ENCODE peak calls at places on chromosome 14, in seven cellular contexts. One of them, this sample, is unnamed.

GRCh38 chr14:61586539-61587396 is 108.5 kb upstream of the HIF1A start:
- DNase-seq in suprapubic skin: no peak
- DNase-seq in stomach: no peak
- DNase-seq in sigmoid colon: no peak
- DNase-seq in prostate gland: no peak
- DNase-seq in K562: no peak
- DNase-seq in H1: no peak
- DNase-seq in this sample: no peak

GRCh38 chr14:75561013-75561432 is 17.4 kb upstream of the FLVCR2 start:
- DNase-seq in H1: peak; percentile 79
- DNase-seq in sigmoid colon: peak; percentile 73
- DNase-seq in stomach: peak; percentile 89
- DNase-seq in prostate gland: peak; percentile 90
- DNase-seq in suprapubic skin: no peak
- DNase-seq in K562: peak; percentile 81
- DNase-seq in this sample: peak; percentile 87

GRCh38 chr14:67984274-67984673 is 164.7 kb downstream of the RAD51B start:
- DNase-seq in sigmoid colon: no peak
- DNase-seq in prostate gland: no peak
- DNase-seq in suprapubic skin: no peak
- DNase-seq in H1: no peak
- DNase-seq in stomach: no peak
- DNase-seq in K562: no peak
- DNase-seq in this sample: no peak

GRCh38 chr14:103334644-103335603 is 887 bp downstream of the EIF5 start:
- DNase-seq in prostate gland: peak; percentile 55
- DNase-seq in K562: peak; percentile 72
- DNase-seq in stomach: peak; percentile 76
- DNase-seq in H1: no peak
- DNase-seq in suprapubic skin: peak; percentile 88
- DNase-seq in sigmoid colon: peak; percentile 83
- DNase-seq in this sample: peak; percentile 95

GRCh38 chr14:55721353-55721752 is 141.3 kb downstream of the KTN1 start:
- DNase-seq in suprapubic skin: no peak
- DNase-seq in H1: no peak
- DNase-seq in K562: no peak
- DNase-seq in sigmoid colon: no peak
- DNase-seq in stomach: no peak
- DNase-seq in prostate gland: no peak
- DNase-seq in this sample: no peak

GRCh38 chr14:34722723-34723545 is 8.5 kb upstream of the CFL2 start:
- DNase-seq in suprapubic skin: no peak
- DNase-seq in stomach: peak; percentile 32
- DNase-seq in H1: no peak
- DNase-seq in K562: peak; percentile 37
- DNase-seq in prostate gland: peak; percentile 35
- DNase-seq in sigmoid colon: peak; percentile 67
- DNase-seq in this sample: no peak

GRCh38 chr14:61562321-61563161 is 132.8 kb upstream of the HIF1A start:
- DNase-seq in prostate gland: no peak
- DNase-seq in H1: no peak
- DNase-seq in K562: peak; percentile 55
- DNase-seq in suprapubic skin: no peak
- DNase-seq in stomach: no peak
- DNase-seq in sigmoid colon: no peak
- DNase-seq in this sample: no peak

GRCh38 chr14:55136868-55137785 is 8.1 kb downstream of the LGALS3 start:
- DNase-seq in K562: no peak
- DNase-seq in stomach: peak; percentile 79
- DNase-seq in prostate gland: no peak
- DNase-seq in suprapubic skin: no peak
- DNase-seq in H1: no peak
- DNase-seq in sigmoid colon: peak; percentile 91
- DNase-seq in this sample: no peak

GRCh38 chr14:103448097-103448496 is 62.9 kb downstream of the MARK3 start:
- DNase-seq in K562: no peak
- DNase-seq in H1: no peak
- DNase-seq in sigmoid colon: no peak
- DNase-seq in stomach: no peak
- DNase-seq in suprapubic skin: no peak
- DNase-seq in prostate gland: no peak
- DNase-seq in this sample: no peak

GRCh38 chr14:76918176-76918750 is 92.1 kb downstream of the LRRC74A start:
- DNase-seq in H1: no peak
- DNase-seq in K562: no peak
- DNase-seq in suprapubic skin: peak; percentile 86
- DNase-seq in sigmoid colon: peak; percentile 94
- DNase-seq in stomach: peak; percentile 57
- DNase-seq in prostate gland: peak; percentile 83
- DNase-seq in this sample: peak; percentile 88

GRCh38 chr14:65860956-65861631 is 448.6 kb downstream of the FUT8 start:
- DNase-seq in stomach: no peak
- DNase-seq in K562: no peak
- DNase-seq in prostate gland: no peak
- DNase-seq in sigmoid colon: no peak
- DNase-seq in H1: no peak
- DNase-seq in suprapubic skin: no peak
- DNase-seq in this sample: no peak

GRCh38 chr14:60622920-60623263 is 26.4 kb downstream of the SIX1 start:
- DNase-seq in H1: no peak
- DNase-seq in suprapubic skin: no peak
- DNase-seq in sigmoid colon: no peak
- DNase-seq in K562: no peak
- DNase-seq in stomach: no peak
- DNase-seq in prostate gland: no peak
- DNase-seq in this sample: no peak

GRCh38 chr14:24194186-24194872 is 912 bp downstream of the TM9SF1 start:
- DNase-seq in sigmoid colon: no peak
- DNase-seq in K562: no peak
- DNase-seq in suprapubic skin: no peak
- DNase-seq in H1: no peak
- DNase-seq in stomach: no peak
- DNase-seq in prostate gland: no peak
- DNase-seq in this sample: no peak

GRCh38 chr14:104783484-104784217 is 11.9 kb downstream of the AKT1 start:
- DNase-seq in K562: no peak
- DNase-seq in stomach: no peak
- DNase-seq in H1: no peak
- DNase-seq in sigmoid colon: no peak
- DNase-seq in prostate gland: no peak
- DNase-seq in suprapubic skin: no peak
- DNase-seq in this sample: no peak

GRCh38 chr14:38524636-38525403 is 268.9 kb upstream of the CLEC14A start:
- DNase-seq in H1: no peak
- DNase-seq in suprapubic skin: no peak
- DNase-seq in stomach: no peak
- DNase-seq in prostate gland: no peak
- DNase-seq in K562: no peak
- DNase-seq in sigmoid colon: no peak
- DNase-seq in this sample: no peak
- H3K4me1 ChIP-seq in H1: peaks cover 3% of the 10 kb centered on the region
- H3K4me1 ChIP-seq in suprapubic skin: no peaks in the 10 kb centered on the region
- H3K4me1 ChIP-seq in stomach: no peaks in the 10 kb centered on the region
- H3K4me1 ChIP-seq in prostate gland: no peaks in the 10 kb centered on the region
- H3K4me1 ChIP-seq in K562: no peaks in the 10 kb centered on the region
- H3K4me1 ChIP-seq in sigmoid colon: no peaks in the 10 kb centered on the region
- H3K4me1 ChIP-seq in this sample: no peaks in the 10 kb centered on the region

GRCh38 chr14:39185256-39186049 is 10.4 kb downstream of the PNN start:
- DNase-seq in sigmoid colon: no peak
- DNase-seq in prostate gland: no peak
- DNase-seq in stomach: no peak
- DNase-seq in suprapubic skin: no peak
- DNase-seq in H1: no peak
- DNase-seq in K562: no peak
- DNase-seq in this sample: no peak

GRCh38 chr14:39182770-39183684 is 8.0 kb downstream of the PNN start:
- DNase-seq in prostate gland: no peak
- DNase-seq in sigmoid colon: no peak
- DNase-seq in K562: no peak
- DNase-seq in H1: no peak
- DNase-seq in suprapubic skin: no peak
- DNase-seq in stomach: no peak
- DNase-seq in this sample: no peak

GRCh38 chr14:39186941-39187525 is 12.0 kb downstream of the PNN start:
- DNase-seq in K562: no peak
- DNase-seq in sigmoid colon: no peak
- DNase-seq in H1: no peak
- DNase-seq in stomach: no peak
- DNase-seq in prostate gland: no peak
- DNase-seq in suprapubic skin: no peak
- DNase-seq in this sample: no peak

GRCh38 chr14:39181693-39182047 is 6.6 kb downstream of the PNN start:
- DNase-seq in sigmoid colon: no peak
- DNase-seq in prostate gland: no peak
- DNase-seq in suprapubic skin: no peak
- DNase-seq in stomach: no peak
- DNase-seq in K562: no peak
- DNase-seq in H1: no peak
- DNase-seq in this sample: no peak

GRCh38 chr14:39184628-39185255 is 9.7 kb downstream of the PNN start:
- DNase-seq in prostate gland: no peak
- DNase-seq in K562: no peak
- DNase-seq in H1: no peak
- DNase-seq in sigmoid colon: no peak
- DNase-seq in stomach: no peak
- DNase-seq in suprapubic skin: no peak
- DNase-seq in this sample: no peak
- TF ChIP-seq POLR2AphosphoS5 in prostate gland: no peak
- TF ChIP-seq POLR2AphosphoS5 in K562: peak; percentile 67
- TF ChIP-seq POLR2AphosphoS5 in H1: peak; percentile 79
- TF ChIP-seq POLR2AphosphoS5 in sigmoid colon: no peak
- TF ChIP-seq POLR2AphosphoS5 in stomach: no peak
- TF ChIP-seq POLR2AphosphoS5 in suprapubic skin: no peak
- TF ChIP-seq POLR2AphosphoS5 in this sample: no peak

DNA sequence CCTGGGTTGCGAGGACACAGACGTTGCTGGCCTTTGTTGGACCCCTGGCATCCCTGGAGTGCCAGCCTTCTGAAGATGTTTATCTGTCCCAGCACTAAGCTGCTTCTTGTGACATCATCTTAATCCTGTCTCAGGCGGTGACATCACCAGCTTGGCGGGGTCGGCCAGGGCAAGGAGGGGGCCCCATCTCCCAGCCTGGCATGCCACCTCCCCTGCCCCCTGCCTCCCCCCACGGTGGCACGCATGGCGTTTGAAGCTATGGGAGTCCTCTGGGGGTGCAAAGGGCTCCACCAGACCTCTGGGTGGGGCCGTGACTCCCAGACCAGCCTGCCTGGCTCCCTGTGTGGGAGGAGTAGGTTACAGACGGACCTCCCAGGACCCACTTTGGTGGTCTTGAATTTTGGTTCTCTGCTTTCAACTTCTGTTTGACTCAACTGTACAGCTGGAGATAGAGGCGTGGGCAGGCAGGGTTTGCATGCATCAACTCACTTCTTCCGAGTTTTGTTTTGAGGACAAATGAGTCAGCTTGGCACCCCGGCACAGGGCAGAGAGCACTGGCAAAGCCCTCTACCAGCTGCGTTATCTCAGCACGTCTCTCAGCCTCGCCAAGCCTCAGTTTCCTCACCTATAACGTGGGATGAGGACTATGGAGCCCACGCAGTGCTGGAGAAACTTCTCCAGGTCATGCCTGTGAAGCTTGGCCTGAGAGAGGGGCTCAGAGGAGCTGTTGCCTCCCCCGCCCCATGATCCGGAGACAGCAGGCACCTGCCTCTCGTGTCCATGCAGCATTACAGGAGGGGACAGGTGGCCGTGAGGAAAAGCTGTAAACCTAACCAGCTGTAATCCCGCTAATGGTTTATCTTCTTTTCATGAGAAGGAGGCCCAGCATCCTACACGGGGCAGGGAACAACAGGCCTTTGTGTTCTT is 38.8 kb upstream of the EML1 start:
- DNase-seq in prostate gland: no peak
- DNase-seq in sigmoid colon: peak; percentile 74
- DNase-seq in K562: no peak
- DNase-seq in suprapubic skin: no peak
- DNase-seq in H1: no peak
- DNase-seq in stomach: no peak
- DNase-seq in this sample: no peak
- H3K4me1 ChIP-seq in prostate gland: no peaks in the 10 kb centered on the region
- H3K4me1 ChIP-seq in sigmoid colon: no peaks in the 10 kb centered on the region
- H3K4me1 ChIP-seq in K562: no peaks in the 10 kb centered on the region
- H3K4me1 ChIP-seq in suprapubic skin: peaks cover 76% of the 10 kb centered on the region
- H3K4me1 ChIP-seq in H1: no peaks in the 10 kb centered on the region
- H3K4me1 ChIP-seq in stomach: peaks cover 58% of the 10 kb centered on the region
- H3K4me1 ChIP-seq in this sample: peaks cover 17% of the 10 kb centered on the region

DNA sequence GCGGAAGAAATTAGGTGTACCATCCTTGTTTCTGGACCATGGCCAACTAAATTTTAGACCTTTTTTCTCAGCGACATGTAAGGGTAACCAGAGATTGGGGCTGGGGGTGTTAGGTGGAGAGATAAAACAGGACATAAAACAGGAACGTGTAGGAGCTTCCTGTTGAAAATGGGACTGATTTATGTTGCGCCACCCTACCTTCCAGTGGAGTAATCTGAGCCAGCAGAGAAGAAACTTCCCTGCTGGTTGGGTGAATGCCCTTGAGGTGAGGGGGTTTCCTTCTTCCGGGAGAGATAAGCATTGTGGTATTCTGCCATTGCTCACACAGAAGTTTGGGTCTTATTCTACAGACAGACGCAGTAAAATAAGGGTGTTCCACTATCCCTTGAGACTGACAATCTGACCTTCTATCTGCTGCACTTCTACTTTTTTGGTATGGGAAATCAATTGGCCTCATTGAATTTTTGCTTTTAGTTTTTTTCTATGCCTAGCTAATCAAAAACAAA is 417.6 kb downstream of the PCNX1 start:
- DNase-seq in stomach: no peak
- DNase-seq in sigmoid colon: no peak
- DNase-seq in prostate gland: no peak
- DNase-seq in K562: no peak
- DNase-seq in H1: no peak
- DNase-seq in suprapubic skin: no peak
- DNase-seq in this sample: no peak
- TF ChIP-seq POLR2AphosphoS5 in stomach: no peak
- TF ChIP-seq POLR2AphosphoS5 in sigmoid colon: no peak
- TF ChIP-seq POLR2AphosphoS5 in prostate gland: no peak
- TF ChIP-seq POLR2AphosphoS5 in K562: no peak
- TF ChIP-seq POLR2AphosphoS5 in H1: peak; percentile 37
- TF ChIP-seq POLR2AphosphoS5 in suprapubic skin: no peak
- TF ChIP-seq POLR2AphosphoS5 in this sample: no peak

This sample was measured in spleen.